ENCODE peak calls at places on chromosomes 3 and 15, in eight cellular contexts. Y is NB4; C is brain microvascular endothelial cell; J is fibroblast of mammary gland; N is right atrium auricular region; S is CD8-positive, alpha-beta T cell; A is endothelial cell of umbilical vein; H is CD4-positive, alpha-beta memory T cell. O is an unnamed sample.

GRCh38 chr3:30611613-30612421 is 5.4 kb downstream of the TGFBR2 start:
- DNase-seq in Y (peak), C (peak), J (peak), N (no peak), S (no peak), A (no peak), H (no peak), O (no peak)

GRCh38 chr3:194689493-194689901 is 3.8 kb downstream of the FAM43A start:
- DNase-seq in Y (peak), C (no peak), J (peak), N (no peak), S (no peak), A (peak), H (no peak), O (no peak)

GRCh38 chr3:31522152-31522551 is 10.6 kb upstream of the STT3B start:
- DNase-seq in Y (peak), C (no peak), J (no peak), N (no peak), S (no peak), A (no peak), H (peak), O (no peak)

GRCh38 chr3:152192936-152193672 is 75.6 kb upstream of the MBNL1 start:
- DNase-seq in Y (no peak), C (no peak), J (no peak), N (no peak), S (no peak), A (no peak), H (no peak), O (no peak)

GRCh38 chr3:37668831-37669610 is 192.7 kb upstream of the CTDSPL start:
- DNase-seq in Y (no peak), C (no peak), J (no peak), N (no peak), S (no peak), A (no peak), H (no peak), O (no peak)

GRCh38 chr15:69818529-69818928 is 279.2 kb downstream of the TLE3 start:
- DNase-seq in Y (no peak), C (no peak), J (no peak), N (no peak), S (no peak), A (no peak), H (no peak), O (no peak)

GRCh38 chr15:42577514-42578031 is 2.2 kb downstream of the STARD9 start:
- DNase-seq in Y (no peak), C (peak), J (peak), N (no peak), S (no peak), A (no peak), H (no peak), O (no peak)

GRCh38 chr3:58522759-58523425 is 14.1 kb downstream of the ACOX2 start:
- DNase-seq in Y (no peak), C (no peak), J (no peak), N (peak), S (no peak), A (no peak), H (no peak), O (no peak)

GRCh38 chr15:52394020-52394608 is 98.5 kb upstream of the MYO5C start:
- DNase-seq in Y (no peak), C (no peak), J (no peak), N (no peak), S (no peak), A (no peak), H (no peak), O (no peak)

GRCh38 chr3:57100046-57100695 is 39.7 kb downstream of the SPATA12 start:
- DNase-seq in Y (peak), C (peak), J (peak), N (peak), S (peak), A (peak), H (peak), O (no peak)

GRCh38 chr15:82966671-82967071 is 14.2 kb upstream of the HOMER2 start:
- DNase-seq in Y (no peak), C (no peak), J (no peak), N (no peak), S (no peak), A (no peak), H (no peak), O (no peak)

GRCh38 chr3:170560296-170560695 is 25.6 kb downstream of the SLC7A14 start:
- DNase-seq in Y (no peak), C (no peak), J (peak), N (no peak), S (no peak), A (no peak), H (no peak), O (no peak)

GRCh38 chr15:74626336-74626735 is 10.7 kb downstream of the CLK3 start:
- DNase-seq in Y (no peak), C (no peak), J (no peak), N (no peak), S (no peak), A (no peak), H (no peak), O (no peak)

GRCh38 chr3:139533781-139534443 is 5.6 kb downstream of the RBP1 start:
- DNase-seq in Y (no peak), C (peak), J (peak), N (no peak), S (no peak), A (peak), H (no peak), O (peak)

GRCh38 chr3:113431811-113432210 is 9.5 kb downstream of the CFAP44 start:
- DNase-seq in Y (no peak), C (no peak), J (peak), N (no peak), S (no peak), A (no peak), H (no peak), O (no peak)

GRCh38 chr3:153927107-153927506 is 194.1 kb upstream of the ARHGEF26 start:
- DNase-seq in Y (peak), C (peak), J (peak), N (no peak), S (no peak), A (peak), H (no peak), O (no peak)

GRCh38 chr15:93040288-93041158 is 48.5 kb downstream of the RGMA start:
- DNase-seq in Y (peak), C (no peak), J (no peak), N (no peak), S (no peak), A (no peak), H (no peak), O (no peak)

GRCh38 chr3:29099296-29099695 is 181.6 kb upstream of the RBMS3 start:
- DNase-seq in Y (no peak), C (no peak), J (no peak), N (no peak), S (no peak), A (peak), H (no peak), O (no peak)

GRCh38 chr3:31364188-31364587 is 168.5 kb upstream of the STT3B start:
- DNase-seq in Y (no peak), C (no peak), J (peak), N (no peak), S (no peak), A (no peak), H (no peak), O (no peak)

GRCh38 chr3:4449043-4449803 is 17.8 kb downstream of the SUMF1 start:
- DNase-seq in Y (no peak), C (no peak), J (no peak), N (no peak), S (no peak), A (no peak), H (no peak), O (no peak)

GRCh38 chr3:128076783-128077624 is 24.8 kb downstream of the SEC61A1 start:
- DNase-seq in Y (peak), C (no peak), J (no peak), N (no peak), S (no peak), A (peak), H (peak), O (no peak)

GRCh38 chr15:78811825-78812183 is 540 bp upstream of the ADAMTS7 start:
- DNase-seq in Y (no peak), C (no peak), J (peak), N (no peak), S (no peak), A (peak), H (no peak), O (no peak)

GRCh38 chr3:79983063-79983561 is 215.3 kb upstream of the ROBO1 start:
- DNase-seq in Y (no peak), C (no peak), J (no peak), N (no peak), S (no peak), A (peak), H (no peak), O (no peak)

GRCh38 chr3:12316721-12317351 is 28.0 kb downstream of the PPARG start:
- DNase-seq in Y (no peak), C (no peak), J (no peak), N (no peak), S (no peak), A (no peak), H (no peak), O (no peak)

GRCh38 chr3:188854395-188855149 is 317.2 kb upstream of the TPRG1 start:
- DNase-seq in Y (peak), C (no peak), J (peak), N (no peak), S (no peak), A (no peak), H (no peak), O (no peak)

GRCh38 chr15:82933576-82933975 is 18.9 kb downstream of the HOMER2 start:
- DNase-seq in Y (no peak), C (no peak), J (no peak), N (no peak), S (no peak), A (no peak), H (no peak), O (no peak)

GRCh38 chr15:85934691-85935090 is 140.0 kb upstream of the KLHL25 start:
- DNase-seq in Y (no peak), C (no peak), J (no peak), N (no peak), S (no peak), A (no peak), H (no peak), O (no peak)

GRCh38 chr3:131356006-131356405 is 25.6 kb upstream of the NUDT16 start:
- DNase-seq in Y (no peak), C (no peak), J (peak), N (no peak), S (no peak), A (no peak), H (no peak), O (no peak)

GRCh38 chr15:80744826-80745225 is 34.3 kb upstream of the CEMIP start:
- DNase-seq in Y (no peak), C (no peak), J (peak), N (no peak), S (no peak), A (no peak), H (no peak), O (no peak)

GRCh38 chr15:87981969-87982368 is 274.6 kb downstream of the NTRK3 start:
- DNase-seq in Y (no peak), C (no peak), J (no peak), N (no peak), S (no peak), A (no peak), H (no peak), O (peak)

GRCh38 chr3:114764056-114764492 is 383.0 kb downstream of the ZBTB20 start:
- DNase-seq in Y (no peak), C (no peak), J (peak), N (no peak), S (no peak), A (no peak), H (no peak), O (no peak)

GRCh38 chr3:85710490-85710889 is 751.7 kb downstream of the CADM2 start:
- DNase-seq in Y (peak), C (no peak), J (peak), N (no peak), S (no peak), A (no peak), H (no peak), O (no peak)

GRCh38 chr3:109224333-109224732 is 87.8 kb downstream of the C3orf85 start:
- DNase-seq in Y (peak), C (no peak), J (no peak), N (no peak), S (no peak), A (no peak), H (no peak), O (no peak)

GRCh38 chr15:42060477-42060763 is 33.9 kb downstream of the PLA2G4D start:
- DNase-seq in Y (no peak), C (no peak), J (no peak), N (no peak), S (no peak), A (no peak), H (no peak), O (no peak)

GRCh38 chr3:80099559-80099958 is 331.8 kb upstream of the ROBO1 start:
- DNase-seq in Y (no peak), C (no peak), J (no peak), N (no peak), S (no peak), A (no peak), H (no peak), O (no peak)

GRCh38 chr15:76333720-76334437 is 2.7 kb upstream of the ISL2 start:
- DNase-seq in Y (peak), C (no peak), J (no peak), N (no peak), S (no peak), A (no peak), H (no peak), O (no peak)

GRCh38 chr3:14138878-14139659 is 14.2 kb downstream of the TMEM43 start:
- DNase-seq in Y (no peak), C (no peak), J (no peak), N (no peak), S (no peak), A (no peak), H (no peak), O (peak)

GRCh38 chr3:117192888-117193287 is 483.3 kb downstream of the TUSC7 start:
- DNase-seq in Y (no peak), C (no peak), J (no peak), N (no peak), S (no peak), A (no peak), H (no peak), O (no peak)
- H3K4me3 ChIP-seq in Y (no peak), C (no peak), J (no peak), N (no peak), S (no peak), A (no peak), H (no peak), O (no peak)

DNA sequence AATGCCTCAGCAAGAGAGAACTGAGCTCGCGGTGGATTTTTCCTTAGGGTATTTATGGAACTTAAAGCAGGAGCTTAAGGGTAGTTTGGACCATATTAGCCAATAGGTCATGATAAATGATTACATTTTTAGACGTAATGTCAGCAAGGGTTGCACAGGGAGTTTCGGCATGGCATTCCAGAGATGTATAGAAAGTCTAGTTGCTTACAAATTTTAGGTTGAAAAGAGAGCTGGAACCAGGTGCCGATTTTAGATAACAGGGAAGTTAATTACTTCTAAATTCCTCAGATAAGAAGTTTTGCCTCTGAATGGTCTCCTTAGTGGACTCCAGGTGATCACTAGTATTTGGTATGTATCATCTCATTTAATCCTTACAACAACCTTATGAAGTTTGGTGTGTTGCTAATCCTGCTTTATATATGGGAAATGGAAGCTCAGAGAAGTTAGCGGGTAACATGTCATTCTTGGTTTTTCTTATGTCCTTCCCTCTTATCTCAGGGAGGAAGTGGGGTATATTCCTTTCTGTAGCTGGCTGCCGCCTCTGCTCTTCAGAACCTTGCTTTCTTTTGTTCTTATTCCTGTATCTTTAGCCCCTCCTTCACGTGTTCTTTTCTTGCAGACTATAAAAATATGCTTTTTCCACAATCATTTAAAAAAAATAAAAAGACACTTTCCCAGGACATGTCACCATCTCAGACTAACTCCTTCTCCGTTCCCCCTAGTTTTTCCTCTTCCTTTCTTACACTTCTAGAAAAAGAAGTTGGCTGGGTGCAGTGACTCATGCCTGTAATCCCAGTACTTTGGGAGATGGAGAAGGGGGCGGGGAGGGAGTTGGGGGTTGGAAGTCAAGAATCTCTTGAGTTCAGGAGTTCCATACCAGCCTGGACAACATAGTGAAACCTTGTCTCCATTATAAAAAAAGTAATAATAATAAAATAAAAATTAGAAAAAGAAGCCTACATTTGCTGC is 25.7 kb downstream of the IQGAP1 start:
- DNase-seq in Y (no peak), C (peak), J (peak), N (no peak), S (no peak), A (peak), H (no peak), O (no peak)
- H3K4me3 ChIP-seq in Y (no peak), C (no peak), J (no peak), N (no peak), S (peak), A (no peak), H (no peak), O (peak)

GRCh38 chr3:73279-73678 is 123.3 kb upstream of the CHL1 start:
- DNase-seq in Y (no peak), C (no peak), J (no peak), N (no peak), S (no peak), A (no peak), H (no peak), O (no peak)
- H3K4me3 ChIP-seq in Y (no peak), C (no peak), J (no peak), N (no peak), S (no peak), A (no peak), H (no peak), O (no peak)

GRCh38 chr3:133364704-133365103 is 35.2 kb upstream of the BFSP2 start:
- DNase-seq in Y (no peak), C (no peak), J (no peak), N (no peak), S (no peak), A (no peak), H (no peak), O (no peak)

GRCh38 chr3:133360476-133360875 is 39.4 kb upstream of the BFSP2 start:
- DNase-seq in Y (no peak), C (no peak), J (no peak), N (no peak), S (no peak), A (no peak), H (no peak), O (no peak)

GRCh38 chr3:133362539-133362938 is 37.3 kb upstream of the BFSP2 start:
- DNase-seq in Y (no peak), C (no peak), J (no peak), N (no peak), S (no peak), A (no peak), H (no peak), O (no peak)

GRCh38 chr3:133361011-133361410 is 38.8 kb upstream of the BFSP2 start:
- DNase-seq in Y (no peak), C (no peak), J (no peak), N (no peak), S (no peak), A (no peak), H (no peak), O (no peak)

GRCh38 chr3:133361435-133361834 is 38.4 kb upstream of the BFSP2 start:
- DNase-seq in Y (no peak), C (no peak), J (no peak), N (no peak), S (no peak), A (no peak), H (no peak), O (no peak)
- H3K4me3 ChIP-seq in Y (no peak), C (no peak), J (no peak), N (no peak), S (no peak), A (no peak), H (no peak), O (no peak)

GRCh38 chr3:122023335-122023734 is 1.3 kb upstream of the ILDR1 start:
- DNase-seq in Y (no peak), C (no peak), J (no peak), N (no peak), S (no peak), A (no peak), H (no peak), O (no peak)

GRCh38 chr3:122021811-122022401 is at the start of gene ILDR1:
- DNase-seq in Y (no peak), C (no peak), J (no peak), N (no peak), S (no peak), A (no peak), H (no peak), O (no peak)

GRCh38 chr3:122025296-122025695 is 3.2 kb upstream of the ILDR1 start:
- DNase-seq in Y (no peak), C (no peak), J (no peak), N (no peak), S (no peak), A (no peak), H (no peak), O (no peak)

GRCh38 chr3:122021037-122021436 is 1.0 kb downstream of the ILDR1 start:
- DNase-seq in Y (no peak), C (no peak), J (no peak), N (no peak), S (no peak), A (no peak), H (no peak), O (no peak)

GRCh38 chr3:122024800-122025199 is 2.8 kb upstream of the ILDR1 start:
- DNase-seq in Y (no peak), C (no peak), J (no peak), N (no peak), S (no peak), A (no peak), H (no peak), O (no peak)
- H3K4me3 ChIP-seq in Y (no peak), C (no peak), J (no peak), N (no peak), S (no peak), A (no peak), H (no peak), O (no peak)

DNA sequence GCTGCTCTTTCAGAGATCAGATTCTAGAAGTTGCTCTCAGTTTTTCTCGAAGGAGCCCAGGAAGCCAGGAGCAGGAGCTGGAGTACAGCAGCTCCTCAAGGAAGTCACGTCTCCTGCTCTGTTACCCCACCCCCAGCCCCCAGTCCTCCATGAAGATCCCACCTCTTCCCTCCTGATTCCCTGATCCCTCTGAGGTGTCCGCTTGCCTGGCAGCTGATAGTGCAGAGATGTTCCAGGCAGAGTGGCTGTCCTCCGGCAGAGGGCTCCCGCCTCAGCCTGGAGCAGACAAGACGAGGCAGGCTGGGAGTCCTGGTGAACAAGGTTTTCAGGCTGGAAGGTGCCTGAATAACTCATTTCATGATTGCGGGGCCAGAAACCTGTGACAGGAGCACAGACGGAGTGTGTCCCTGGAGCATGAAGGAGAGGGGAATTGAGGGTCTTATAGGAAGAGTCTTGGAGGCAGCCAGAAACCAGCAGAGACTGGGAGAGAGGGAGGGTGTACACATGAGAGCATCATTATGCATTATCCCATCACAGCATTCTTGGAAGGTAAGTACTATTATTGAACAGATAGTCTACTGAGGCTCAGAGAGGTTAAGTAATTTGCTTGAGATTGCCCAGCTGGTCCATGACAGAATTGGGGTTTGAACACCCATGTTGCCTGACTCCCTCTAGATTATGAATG is 1.2 kb downstream of the HRH1 start:
- DNase-seq in Y (peak), C (peak), J (peak), N (peak), S (no peak), A (peak), H (no peak), O (no peak)
- H3K4me3 ChIP-seq in Y (no peak), C (peak), J (peak), N (peak), S (no peak), A (peak), H (no peak), O (peak)

DNA sequence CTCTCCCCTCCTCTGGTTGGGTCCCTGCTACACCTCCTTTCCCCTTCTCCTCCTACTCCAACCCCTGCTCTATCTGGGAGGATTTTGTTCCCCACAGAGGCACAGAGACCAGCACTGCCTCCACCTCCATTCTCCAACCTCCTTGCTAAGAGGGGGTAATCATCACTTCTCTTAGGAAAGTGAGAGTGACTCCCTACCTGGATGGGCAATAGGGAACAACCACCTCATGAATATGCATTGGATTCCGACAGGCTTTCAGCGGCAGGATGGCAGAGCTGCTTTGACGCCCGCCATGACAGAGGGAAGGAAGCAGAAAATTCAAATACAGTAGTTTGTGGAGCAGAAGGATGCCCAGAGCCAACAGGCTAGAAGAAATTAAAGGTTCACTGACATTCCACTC is 614.8 kb upstream of the MDFIC2 start:
- DNase-seq in Y (no peak), C (no peak), J (no peak), N (no peak), S (no peak), A (no peak), H (no peak), O (no peak)
- H3K4me3 ChIP-seq in Y (no peak), C (no peak), J (no peak), N (no peak), S (no peak), A (no peak), H (no peak), O (no peak)

O was measured in ascending aorta.